ENCODE peak calls at places on chromosomes 13 and 19, in ten cellular contexts. One of them, this sample, is unnamed.

GRCh38 chr19:39599116-39599515 is 3.2 kb upstream of the LGALS13 start:
- DNase-seq in PC-3: peak; percentile 24
- DNase-seq in fibroblast of lung: peak; percentile 16
- DNase-seq in mammary epithelial cell: peak; percentile 23
- DNase-seq in testis: peak; percentile 16
- DNase-seq in foreskin keratinocyte: no peak
- DNase-seq in transverse colon: no peak
- DNase-seq in A673: peak; percentile 51
- DNase-seq in body of pancreas: no peak
- DNase-seq in DND-41: peak; percentile 66
- DNase-seq in this sample: no peak

GRCh38 chr13:59459972-59460371 is 703.8 kb downstream of the DIAPH3 start:
- DNase-seq in transverse colon: no peak
- DNase-seq in PC-3: peak; percentile 7
- DNase-seq in A673: peak; percentile 36
- DNase-seq in foreskin keratinocyte: no peak
- DNase-seq in DND-41: no peak
- DNase-seq in fibroblast of lung: peak; percentile 67
- DNase-seq in mammary epithelial cell: no peak
- DNase-seq in testis: no peak
- DNase-seq in body of pancreas: no peak
- DNase-seq in this sample: no peak

GRCh38 chr19:48812094-48812929 is 1.5 kb upstream of the BCAT2 start:
- DNase-seq in A673: peak; percentile 83
- DNase-seq in DND-41: no peak
- DNase-seq in transverse colon: peak; percentile 93
- DNase-seq in mammary epithelial cell: peak; percentile 46
- DNase-seq in testis: peak; percentile 93
- DNase-seq in body of pancreas: peak; percentile 97
- DNase-seq in foreskin keratinocyte: peak; percentile 100
- DNase-seq in PC-3: peak; percentile 31
- DNase-seq in fibroblast of lung: peak; percentile 70
- DNase-seq in this sample: peak; percentile 57

GRCh38 chr19:55156202-55157063 is 1.1 kb downstream of the TNNI3 start:
- DNase-seq in mammary epithelial cell: peak; percentile 29
- DNase-seq in foreskin keratinocyte: no peak
- DNase-seq in fibroblast of lung: peak; percentile 25
- DNase-seq in PC-3: peak; percentile 78
- DNase-seq in body of pancreas: peak; percentile 46
- DNase-seq in DND-41: peak; percentile 29
- DNase-seq in testis: peak; percentile 77
- DNase-seq in transverse colon: peak; percentile 74
- DNase-seq in A673: peak; percentile 94
- DNase-seq in this sample: no peak

GRCh38 chr19:34131100-34131499 is 41.2 kb upstream of the LSM14A start:
- DNase-seq in testis: no peak
- DNase-seq in foreskin keratinocyte: no peak
- DNase-seq in DND-41: no peak
- DNase-seq in mammary epithelial cell: no peak
- DNase-seq in PC-3: no peak
- DNase-seq in A673: no peak
- DNase-seq in fibroblast of lung: no peak
- DNase-seq in body of pancreas: no peak
- DNase-seq in transverse colon: no peak
- DNase-seq in this sample: no peak

GRCh38 chr13:86002921-86003488 is 203.8 kb upstream of the SLITRK6 start:
- DNase-seq in foreskin keratinocyte: no peak
- DNase-seq in PC-3: no peak
- DNase-seq in A673: no peak
- DNase-seq in mammary epithelial cell: no peak
- DNase-seq in fibroblast of lung: no peak
- DNase-seq in testis: no peak
- DNase-seq in DND-41: no peak
- DNase-seq in transverse colon: no peak
- DNase-seq in body of pancreas: no peak
- DNase-seq in this sample: no peak

GRCh38 chr13:108827637-108828036 is 198.2 kb downstream of the MYO16 start:
- DNase-seq in foreskin keratinocyte: no peak
- DNase-seq in DND-41: no peak
- DNase-seq in PC-3: no peak
- DNase-seq in mammary epithelial cell: peak; percentile 42
- DNase-seq in A673: no peak
- DNase-seq in testis: no peak
- DNase-seq in transverse colon: no peak
- DNase-seq in body of pancreas: peak; percentile 19
- DNase-seq in fibroblast of lung: no peak
- DNase-seq in this sample: no peak

GRCh38 chr13:111911754-111912452 is 155.0 kb upstream of the SOX1 start:
- DNase-seq in mammary epithelial cell: no peak
- DNase-seq in A673: no peak
- DNase-seq in PC-3: no peak
- DNase-seq in testis: no peak
- DNase-seq in body of pancreas: no peak
- DNase-seq in foreskin keratinocyte: no peak
- DNase-seq in transverse colon: no peak
- DNase-seq in fibroblast of lung: no peak
- DNase-seq in DND-41: no peak
- DNase-seq in this sample: no peak

GRCh38 chr19:47765522-47766358 is 12.8 kb upstream of the SELENOW start:
- DNase-seq in A673: peak; percentile 71
- DNase-seq in foreskin keratinocyte: no peak
- DNase-seq in fibroblast of lung: peak; percentile 39
- DNase-seq in testis: peak; percentile 61
- DNase-seq in DND-41: peak; percentile 50
- DNase-seq in mammary epithelial cell: peak; percentile 39
- DNase-seq in body of pancreas: peak; percentile 63
- DNase-seq in PC-3: peak; percentile 43
- DNase-seq in transverse colon: peak; percentile 72
- DNase-seq in this sample: no peak

GRCh38 chr19:37362733-37363132 is 8.2 kb upstream of the ZNF527 start:
- DNase-seq in foreskin keratinocyte: no peak
- DNase-seq in transverse colon: no peak
- DNase-seq in body of pancreas: no peak
- DNase-seq in testis: no peak
- DNase-seq in DND-41: no peak
- DNase-seq in A673: peak; percentile 6
- DNase-seq in mammary epithelial cell: no peak
- DNase-seq in fibroblast of lung: no peak
- DNase-seq in PC-3: no peak
- DNase-seq in this sample: no peak

GRCh38 chr13:31556376-31556775 is 182.9 kb upstream of the RXFP2 start:
- DNase-seq in transverse colon: no peak
- DNase-seq in DND-41: no peak
- DNase-seq in mammary epithelial cell: no peak
- DNase-seq in PC-3: no peak
- DNase-seq in foreskin keratinocyte: no peak
- DNase-seq in A673: no peak
- DNase-seq in testis: no peak
- DNase-seq in fibroblast of lung: peak; percentile 23
- DNase-seq in body of pancreas: no peak
- DNase-seq in this sample: no peak

GRCh38 chr19:18452386-18452785 is 14.5 kb upstream of the ISYNA1 start:
- DNase-seq in transverse colon: no peak
- DNase-seq in A673: no peak
- DNase-seq in DND-41: no peak
- DNase-seq in body of pancreas: no peak
- DNase-seq in testis: no peak
- DNase-seq in PC-3: no peak
- DNase-seq in foreskin keratinocyte: no peak
- DNase-seq in fibroblast of lung: no peak
- DNase-seq in mammary epithelial cell: no peak
- DNase-seq in this sample: no peak

GRCh38 chr19:53809518-53810186 is 14.5 kb downstream of the NLRP12 start:
- DNase-seq in fibroblast of lung: no peak
- DNase-seq in A673: peak; percentile 29
- DNase-seq in testis: no peak
- DNase-seq in foreskin keratinocyte: no peak
- DNase-seq in DND-41: peak; percentile 5
- DNase-seq in transverse colon: no peak
- DNase-seq in body of pancreas: no peak
- DNase-seq in PC-3: peak; percentile 17
- DNase-seq in mammary epithelial cell: no peak
- DNase-seq in this sample: no peak

GRCh38 chr13:44160549-44161278 is 212.9 kb upstream of the SERP2 start:
- DNase-seq in fibroblast of lung: no peak
- DNase-seq in testis: no peak
- DNase-seq in mammary epithelial cell: peak; percentile 72
- DNase-seq in PC-3: peak; percentile 63
- DNase-seq in body of pancreas: no peak
- DNase-seq in foreskin keratinocyte: no peak
- DNase-seq in DND-41: no peak
- DNase-seq in transverse colon: no peak
- DNase-seq in A673: no peak
- DNase-seq in this sample: no peak

GRCh38 chr13:40194204-40194806 is 472.1 kb downstream of the FOXO1 start:
- DNase-seq in A673: no peak
- DNase-seq in fibroblast of lung: peak; percentile 20
- DNase-seq in PC-3: no peak
- DNase-seq in body of pancreas: no peak
- DNase-seq in testis: no peak
- DNase-seq in DND-41: no peak
- DNase-seq in transverse colon: no peak
- DNase-seq in foreskin keratinocyte: no peak
- DNase-seq in mammary epithelial cell: no peak
- DNase-seq in this sample: no peak

GRCh38 chr13:44934724-44935123 is 54.5 kb downstream of the NUFIP1 start:
- DNase-seq in A673: no peak
- DNase-seq in DND-41: no peak
- DNase-seq in PC-3: peak; percentile 62
- DNase-seq in fibroblast of lung: peak; percentile 88
- DNase-seq in mammary epithelial cell: peak; percentile 73
- DNase-seq in testis: no peak
- DNase-seq in body of pancreas: no peak
- DNase-seq in foreskin keratinocyte: peak; percentile 28
- DNase-seq in transverse colon: no peak
- DNase-seq in this sample: no peak

GRCh38 chr13:72692884-72693514 is 34.4 kb downstream of the MZT1 start:
- DNase-seq in mammary epithelial cell: no peak
- DNase-seq in A673: peak; percentile 11
- DNase-seq in DND-41: no peak
- DNase-seq in transverse colon: no peak
- DNase-seq in PC-3: no peak
- DNase-seq in body of pancreas: no peak
- DNase-seq in foreskin keratinocyte: no peak
- DNase-seq in fibroblast of lung: no peak
- DNase-seq in testis: no peak
- DNase-seq in this sample: no peak

GRCh38 chr19:35048911-35049411 is 7.4 kb downstream of the HPN start:
- DNase-seq in foreskin keratinocyte: no peak
- DNase-seq in transverse colon: no peak
- DNase-seq in mammary epithelial cell: no peak
- DNase-seq in PC-3: no peak
- DNase-seq in DND-41: no peak
- DNase-seq in body of pancreas: peak; percentile 97
- DNase-seq in A673: no peak
- DNase-seq in testis: no peak
- DNase-seq in fibroblast of lung: no peak
- DNase-seq in this sample: no peak

GRCh38 chr19:46118136-46118535 is 6.4 kb downstream of the IGFL3 start:
- DNase-seq in PC-3: peak; percentile 72
- DNase-seq in transverse colon: no peak
- DNase-seq in A673: no peak
- DNase-seq in DND-41: no peak
- DNase-seq in testis: no peak
- DNase-seq in mammary epithelial cell: peak; percentile 82
- DNase-seq in foreskin keratinocyte: no peak
- DNase-seq in body of pancreas: no peak
- DNase-seq in fibroblast of lung: peak; percentile 80
- DNase-seq in this sample: no peak
- H3K4me1 ChIP-seq in PC-3: peaks cover 35% of the 10 kb centered on the region
- H3K4me1 ChIP-seq in transverse colon: no peaks in the 10 kb centered on the region
- H3K4me1 ChIP-seq in A673: no peaks in the 10 kb centered on the region
- H3K4me1 ChIP-seq in DND-41: no peaks in the 10 kb centered on the region
- H3K4me1 ChIP-seq in testis: no peaks in the 10 kb centered on the region
- H3K4me1 ChIP-seq in mammary epithelial cell: peaks cover 36% of the 10 kb centered on the region
- H3K4me1 ChIP-seq in foreskin keratinocyte: peaks cover 16% of the 10 kb centered on the region
- H3K4me1 ChIP-seq in body of pancreas: peaks cover 7% of the 10 kb centered on the region
- H3K4me1 ChIP-seq in fibroblast of lung: no peaks in the 10 kb centered on the region
- H3K4me1 ChIP-seq in this sample: no peaks in the 10 kb centered on the region

GRCh38 chr13:114123448-114123847 is 9.0 kb downstream of the RASA3 start:
- DNase-seq in body of pancreas: no peak
- DNase-seq in fibroblast of lung: no peak
- DNase-seq in transverse colon: no peak
- DNase-seq in PC-3: no peak
- DNase-seq in mammary epithelial cell: no peak
- DNase-seq in DND-41: no peak
- DNase-seq in A673: no peak
- DNase-seq in testis: no peak
- DNase-seq in foreskin keratinocyte: no peak
- DNase-seq in this sample: peak; percentile 5
- H3K27ac ChIP-seq in body of pancreas: no peak overlapping the region
- H3K27ac ChIP-seq in fibroblast of lung: peak overlapping the region; percentile 75
- H3K27ac ChIP-seq in transverse colon: peak overlapping the region; percentile 21
- H3K27ac ChIP-seq in PC-3: no peak overlapping the region
- H3K27ac ChIP-seq in mammary epithelial cell: no peak overlapping the region
- H3K27ac ChIP-seq in DND-41: no peak overlapping the region
- H3K27ac ChIP-seq in A673: no peak overlapping the region
- H3K27ac ChIP-seq in testis: no peak overlapping the region
- H3K27ac ChIP-seq in foreskin keratinocyte: no peak overlapping the region
- H3K27ac ChIP-seq in this sample: no peak overlapping the region

DNA sequence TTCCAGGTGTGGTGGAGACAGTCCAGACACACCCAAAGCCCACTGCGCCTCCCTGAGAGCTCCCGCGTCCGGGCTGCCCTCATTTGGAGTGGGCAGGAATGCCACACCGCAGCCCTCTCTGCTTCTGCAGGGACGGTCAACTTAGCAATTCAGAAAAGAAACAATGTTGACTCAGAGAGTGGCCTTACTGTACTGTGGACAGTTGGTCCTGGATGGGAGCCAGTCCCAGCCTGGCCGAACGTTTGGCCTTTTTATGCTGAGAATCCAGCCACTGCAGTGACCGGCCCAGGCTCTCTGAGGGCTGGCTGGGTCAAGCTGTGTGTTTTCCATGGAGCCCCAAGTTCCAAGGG is 7.2 kb downstream of the GAS6 start:
- DNase-seq in A673: no peak
- DNase-seq in fibroblast of lung: peak; percentile 73
- DNase-seq in mammary epithelial cell: no peak
- DNase-seq in PC-3: peak; percentile 31
- DNase-seq in testis: peak; percentile 91
- DNase-seq in body of pancreas: no peak
- DNase-seq in foreskin keratinocyte: no peak
- DNase-seq in DND-41: no peak
- DNase-seq in transverse colon: peak; percentile 55
- DNase-seq in this sample: no peak
- H3K4me1 ChIP-seq in A673: no peaks in the 10 kb centered on the region
- H3K4me1 ChIP-seq in fibroblast of lung: peaks cover 42% of the 10 kb centered on the region
- H3K4me1 ChIP-seq in mammary epithelial cell: peaks cover 56% of the 10 kb centered on the region
- H3K4me1 ChIP-seq in PC-3: peaks cover 11% of the 10 kb centered on the region
- H3K4me1 ChIP-seq in testis: peaks cover 82% of the 10 kb centered on the region
- H3K4me1 ChIP-seq in body of pancreas: peaks cover 74% of the 10 kb centered on the region
- H3K4me1 ChIP-seq in foreskin keratinocyte: peaks cover 32% of the 10 kb centered on the region
- H3K4me1 ChIP-seq in DND-41: peaks cover 34% of the 10 kb centered on the region
- H3K4me1 ChIP-seq in transverse colon: peaks cover 78% of the 10 kb centered on the region
- H3K4me1 ChIP-seq in this sample: peaks cover 16% of the 10 kb centered on the region

GRCh38 chr19:10104665-10105221 is 1.4 kb upstream of the PPAN start:
- DNase-seq in A673: no peak
- DNase-seq in mammary epithelial cell: no peak
- DNase-seq in fibroblast of lung: no peak
- DNase-seq in body of pancreas: no peak
- DNase-seq in testis: no peak
- DNase-seq in PC-3: no peak
- DNase-seq in foreskin keratinocyte: no peak
- DNase-seq in DND-41: peak; percentile 25
- DNase-seq in transverse colon: peak; percentile 58
- DNase-seq in this sample: peak; percentile 75
- H3K27ac ChIP-seq in A673: no peak overlapping the region
- H3K27ac ChIP-seq in mammary epithelial cell: no peak overlapping the region
- H3K27ac ChIP-seq in fibroblast of lung: no peak overlapping the region
- H3K27ac ChIP-seq in body of pancreas: peak overlapping the region; percentile 34
- H3K27ac ChIP-seq in testis: no peak overlapping the region
- H3K27ac ChIP-seq in PC-3: no peak overlapping the region
- H3K27ac ChIP-seq in foreskin keratinocyte: no peak overlapping the region
- H3K27ac ChIP-seq in DND-41: no peak overlapping the region
- H3K27ac ChIP-seq in transverse colon: peak overlapping the region; percentile 88
- H3K27ac ChIP-seq in this sample: peak overlapping the region; percentile 91